ENCODE peak calls at places on chromosomes 3 and 15, in five cellular contexts. C is B cell; N is stimulated activated CD4-positive, alpha-beta T cell treated with anti-CD3 and anti-CD28 coated beads, Interleukin-1b, Interleukin-23, amount 100 ng/mL, for 4 hours; U is right cardiac atrium; A is GM13977. M is an unnamed sample.

GRCh38 chr15:99985878-99986277 is 252.6 kb upstream of the LYSMD4 start:
- DNase-seq in A (no peak), U (no peak), N (no peak), C (no peak), M (no peak)

GRCh38 chr15:69497076-69497475 is 44.5 kb downstream of the RPLP1 start:
- DNase-seq in A (no peak), C (no peak), N (no peak), U (no peak), M (no peak)

GRCh38 chr15:74228723-74229081 is 7.4 kb upstream of the CCDC33 start:
- DNase-seq in N (no peak), A (no peak), U (peak), C (no peak), M (no peak)

GRCh38 chr3:109071349-109072142 is 46.4 kb downstream of the MORC1 start:
- DNase-seq in U (no peak), C (no peak), A (no peak), N (no peak), M (no peak)

GRCh38 chr3:112007641-112008040 is 8.9 kb downstream of the TAGLN3 start:
- DNase-seq in C (no peak), U (peak), N (no peak), A (no peak), M (no peak)

GRCh38 chr15:41633609-41634008 is 26.6 kb upstream of the MGA start:
- DNase-seq in U (no peak), N (no peak), C (no peak), A (no peak), M (no peak)

GRCh38 chr3:61561374-61562041 is at the start of gene PTPRG:
- DNase-seq in U (peak), A (peak), C (peak), N (no peak), M (no peak)

GRCh38 chr15:75823860-75824613 is 19.2 kb upstream of the UBE2Q2 start:
- DNase-seq in A (no peak), U (no peak), N (no peak), C (no peak), M (no peak)

GRCh38 chr15:75042730-75043508 is 19.5 kb downstream of the PPCDC start:
- DNase-seq in N (no peak), C (peak), A (peak), U (peak), M (peak)

GRCh38 chr3:8733332-8734094 is at the start of gene CAV3:
- DNase-seq in C (no peak), N (no peak), A (no peak), U (peak), M (no peak)

GRCh38 chr3:14352002-14352627 is 50.3 kb upstream of the SLC6A6 start:
- DNase-seq in U (no peak), C (no peak), A (no peak), N (no peak), M (no peak)

GRCh38 chr15:99729920-99730319 is 3.3 kb downstream of the LYSMD4 start:
- DNase-seq in C (no peak), U (peak), N (no peak), A (no peak), M (no peak)

GRCh38 chr3:15102256-15102655 is 3.3 kb upstream of the RBSN start:
- DNase-seq in A (no peak), U (peak), C (no peak), N (no peak), M (no peak)

GRCh38 chr3:188097786-188098185 is 56.2 kb upstream of the LPP start:
- DNase-seq in A (no peak), U (no peak), C (peak), N (no peak), M (no peak)

GRCh38 chr3:111577798-111578685 is 17.1 kb downstream of the ZBED2 start:
- DNase-seq in C (no peak), U (no peak), N (no peak), A (peak), M (no peak)